ENCODE peak calls at places on chromosomes 16 and 17, in four cellular contexts. F, Y, C and I are unnamed samples.

GRCh38 chr16:67407176-67407787 is 9.0 kb downstream of the ZDHHC1 start:
- DNase-seq in F (no peak), Y (no peak), C (no peak), I (no peak)

GRCh38 chr17:77126519-77126918 is 14.2 kb upstream of the SEC14L1 start:
- DNase-seq in F (no peak), Y (no peak), C (no peak), I (no peak)

GRCh38 chr17:17352836-17353624 is 49.9 kb downstream of the NT5M start:
- DNase-seq in F (no peak), Y (peak; percentile 7), C (no peak), I (no peak)

GRCh38 chr17:78774956-78775571 is 7.0 kb downstream of the CYTH1 start:
- DNase-seq in F (no peak), Y (no peak), C (no peak), I (no peak)

GRCh38 chr17:37476431-37477130 is 13.1 kb upstream of the DUSP14 start:
- DNase-seq in F (no peak), Y (no peak), C (peak; percentile 23), I (no peak)

GRCh38 chr16:65071371-65072311 is 50.2 kb downstream of the CDH11 start:
- DNase-seq in F (peak; percentile 10), Y (peak; percentile 56), C (no peak), I (no peak)

GRCh38 chr16:69531988-69532387 is 33.8 kb upstream of the NFAT5 start:
- DNase-seq in F (no peak), Y (no peak), C (no peak), I (no peak)

GRCh38 chr16:72191551-72191950 is 19.6 kb upstream of the PMFBP1 start:
- DNase-seq in F (no peak), Y (no peak), C (no peak), I (no peak)

GRCh38 chr16:89898201-89898967 is 20.3 kb upstream of the MC1R start:
- DNase-seq in F (no peak), Y (no peak), C (no peak), I (no peak)

GRCh38 chr17:59633658-59634359 is 14.1 kb downstream of the CLTC start:
- DNase-seq in F (no peak), Y (no peak), C (no peak), I (no peak)

GRCh38 chr17:59634632-59635561 is 15.2 kb downstream of the CLTC start:
- DNase-seq in F (no peak), Y (no peak), C (no peak), I (no peak)

GRCh38 chr17:59632398-59632797 is 12.7 kb downstream of the CLTC start:
- DNase-seq in F (no peak), Y (no peak), C (no peak), I (no peak)

GRCh38 chr17:59627770-59628171 is 8.1 kb downstream of the CLTC start:
- DNase-seq in F (no peak), Y (no peak), C (no peak), I (no peak)

GRCh38 chr17:59631221-59631720 is 11.6 kb downstream of the CLTC start:
- DNase-seq in F (no peak), Y (no peak), C (no peak), I (no peak)
- H3K4me1 ChIP-seq in F (peaks cover 65% of the 10 kb centered on the region), Y (no peaks in the 10 kb centered on the region), C (peaks cover 49% of the 10 kb centered on the region), I (peaks cover 22% of the 10 kb centered on the region)

GRCh38 chr17:41263212-41263611 is 2.0 kb upstream of the KRTAP9-6 start:
- DNase-seq in F (no peak), Y (no peak), C (no peak), I (no peak)

GRCh38 chr17:41254861-41255260 is 323 bp upstream of the KRTAP9-9 start:
- DNase-seq in F (no peak), Y (no peak), C (no peak), I (no peak)

GRCh38 chr17:41258406-41258805 is 3.2 kb downstream of the KRTAP9-9 start:
- DNase-seq in F (no peak), Y (no peak), C (no peak), I (no peak)
- H3K4me3 ChIP-seq in F (no peak overlapping the region), Y (no peak overlapping the region), C (no peak overlapping the region), I (no peak overlapping the region)

DNA sequence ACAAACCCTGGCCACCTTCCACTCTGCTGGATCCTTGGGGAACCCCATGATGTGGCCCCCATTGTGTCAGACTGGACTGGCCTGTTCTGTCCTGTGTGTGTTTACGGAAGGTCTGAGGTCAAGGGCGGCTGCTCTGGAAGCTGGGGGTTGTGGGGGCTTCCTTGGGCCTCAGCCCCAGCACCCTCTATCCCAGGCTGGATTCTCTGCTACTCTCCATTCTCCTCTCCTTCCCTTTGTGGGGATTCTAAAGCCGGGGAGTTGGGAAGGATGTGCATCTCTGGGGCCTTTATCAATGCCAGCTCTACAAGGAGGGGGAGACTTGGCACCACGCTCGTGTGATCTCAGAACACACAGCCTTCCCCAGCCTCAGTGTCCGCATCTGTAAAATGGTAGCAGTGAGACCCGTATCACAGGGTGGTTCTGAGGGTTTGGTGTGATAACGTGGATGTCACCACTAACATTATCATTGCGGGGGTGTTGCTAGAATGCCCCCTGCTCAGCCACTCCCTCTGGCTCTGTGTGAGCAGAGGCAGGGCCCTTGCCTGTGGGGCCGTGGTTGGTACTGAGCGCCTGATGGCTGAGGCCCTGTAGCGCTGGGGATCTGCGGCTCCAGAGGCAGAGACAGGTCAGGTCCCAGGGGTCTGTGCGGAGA is 18.1 kb downstream of the ADGRG1 start:
- DNase-seq in F (no peak), Y (no peak), C (no peak), I (no peak)
- H3K27ac ChIP-seq in F (no peak overlapping the region), Y (peak overlapping the region; percentile 75), C (no peak overlapping the region), I (peak overlapping the region; percentile 86)

DNA sequence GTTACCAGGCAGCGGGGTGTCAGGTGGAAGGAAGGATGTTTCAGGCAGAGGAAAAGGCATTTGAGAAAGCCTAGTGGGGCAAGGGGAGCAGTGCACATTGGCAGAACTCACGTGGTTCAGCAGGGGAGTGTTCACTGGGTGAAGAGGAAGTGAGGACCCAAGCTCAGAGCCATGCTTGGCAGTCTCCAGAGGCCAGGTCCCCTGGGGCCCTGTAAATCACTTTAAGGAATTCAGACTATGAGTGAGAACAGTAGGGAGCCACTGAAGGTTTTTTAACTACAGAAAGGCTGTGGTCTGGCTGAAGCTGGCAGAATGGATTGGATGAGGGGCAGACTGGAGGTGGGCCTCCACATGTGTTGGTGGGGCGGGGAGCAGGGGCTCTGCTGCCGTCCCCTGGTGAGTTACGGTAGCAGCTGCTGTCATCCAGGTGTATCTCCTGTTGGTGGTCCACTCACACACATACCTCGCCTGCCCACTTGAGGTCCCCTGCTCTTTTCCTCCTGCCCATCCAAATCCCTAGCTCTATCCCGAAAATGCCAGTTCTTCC is 5.1 kb downstream of the CLEC16A start:
- DNase-seq in F (no peak), Y (no peak), C (no peak), I (no peak)
- H3K4me1 ChIP-seq in F (peaks cover 20% of the 10 kb centered on the region), Y (no peaks in the 10 kb centered on the region), C (peaks cover 29% of the 10 kb centered on the region), I (peaks cover 20% of the 10 kb centered on the region)

GRCh38 chr17:72113751-72114150 is 7.1 kb upstream of the SOX9 start:
- DNase-seq in F (no peak), Y (no peak), C (no peak), I (no peak)

GRCh38 chr17:72111374-72111773 is 9.4 kb upstream of the SOX9 start:
- DNase-seq in F (no peak), Y (no peak), C (no peak), I (no peak)

GRCh38 chr17:72107100-72107499 is 13.7 kb upstream of the SOX9 start:
- DNase-seq in F (no peak), Y (no peak), C (no peak), I (no peak)

GRCh38 chr17:72110953-72111339 is 9.9 kb upstream of the SOX9 start:
- DNase-seq in F (no peak), Y (no peak), C (no peak), I (no peak)

DNA sequence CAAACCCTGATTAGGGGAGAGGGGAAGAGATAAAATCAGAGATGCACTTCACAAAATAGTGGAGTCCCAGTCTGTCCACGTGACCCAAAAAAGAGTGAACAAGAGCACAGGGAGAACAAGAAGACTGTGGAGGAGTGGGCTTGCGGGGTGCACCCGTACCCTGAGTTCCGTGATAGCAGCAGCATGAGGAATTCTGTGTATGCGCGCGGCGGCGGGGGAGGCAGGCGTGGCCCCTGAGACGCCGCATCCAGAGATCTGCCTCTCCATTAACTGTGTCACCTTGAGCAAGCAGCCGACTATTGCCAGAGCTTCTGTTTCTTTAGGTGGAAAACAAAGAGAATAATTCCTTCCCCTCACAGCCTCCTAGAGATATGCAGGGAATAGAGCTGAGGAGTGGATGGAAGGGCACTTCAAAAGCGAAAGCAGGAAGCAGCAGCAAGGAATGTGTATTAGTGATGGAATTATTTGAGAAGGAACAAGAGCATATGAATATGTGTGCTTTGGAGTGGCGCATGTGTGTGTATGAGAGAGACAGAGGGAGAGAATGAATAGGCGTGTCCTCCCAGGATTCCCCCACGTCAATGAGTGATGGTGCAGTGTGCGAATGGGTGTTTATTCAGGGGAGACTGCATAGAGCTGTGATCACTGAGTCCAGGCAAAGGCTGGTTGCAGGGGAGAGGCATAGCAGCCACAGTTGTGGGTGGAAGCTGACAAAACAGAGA is 10.4 kb upstream of the SOX9 start:
- DNase-seq in F (no peak), Y (no peak), C (no peak), I (no peak)
- H3K4me3 ChIP-seq in F (peak overlapping the region; percentile 33), Y (no peak overlapping the region), C (no peak overlapping the region), I (no peak overlapping the region)

GRCh38 chr17:35773674-35774425 is 13.2 kb downstream of the C17orf50 start:
- DNase-seq in F (no peak), Y (no peak), C (no peak), I (no peak)

GRCh38 chr17:35775583-35775982 is 14.9 kb downstream of the C17orf50 start:
- DNase-seq in F (no peak), Y (no peak), C (no peak), I (no peak)

GRCh38 chr17:35774499-35774898 is 13.8 kb downstream of the C17orf50 start:
- DNase-seq in F (peak; percentile 50), Y (peak; percentile 63), C (no peak), I (peak; percentile 65)

GRCh38 chr17:35773129-35773528 is 12.4 kb downstream of the C17orf50 start:
- DNase-seq in F (no peak), Y (no peak), C (no peak), I (no peak)

GRCh38 chr17:35775039-35775438 is 14.4 kb downstream of the C17orf50 start:
- DNase-seq in F (no peak), Y (no peak), C (no peak), I (no peak)
- H3K27ac ChIP-seq in F (peak overlapping the region; percentile 94), Y (peak overlapping the region; percentile 67), C (no peak overlapping the region), I (no peak overlapping the region)

DNA sequence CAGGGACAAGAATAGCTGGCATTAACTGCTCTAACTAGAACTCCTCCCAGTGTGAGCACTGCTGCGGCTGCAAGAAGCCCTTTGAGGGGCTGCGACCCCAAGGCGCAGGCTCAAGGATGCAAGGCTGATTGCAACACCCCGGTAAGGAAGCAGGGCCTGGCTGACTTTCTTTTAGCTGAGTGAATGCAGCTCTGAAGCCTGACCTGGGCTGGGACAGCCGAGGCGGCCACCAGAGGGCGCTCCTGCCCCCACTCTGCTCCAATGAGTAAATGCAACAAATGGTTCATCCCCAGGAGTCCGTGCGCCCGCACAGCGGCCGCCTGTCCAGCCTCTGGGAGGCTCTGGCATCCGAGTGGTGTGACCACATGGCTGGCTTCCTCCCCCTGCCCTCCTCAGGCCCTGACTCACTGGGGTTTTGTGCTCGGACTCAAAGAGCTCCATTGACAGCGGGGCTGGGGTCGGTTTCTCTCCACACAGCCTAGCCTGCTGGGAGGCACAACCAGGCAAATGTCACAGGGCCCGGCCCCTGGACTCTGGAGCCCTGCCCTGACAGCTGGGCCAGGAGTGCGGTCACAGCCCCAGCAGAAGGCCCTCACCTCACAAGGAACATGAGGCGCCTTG is at the start of gene SMIM5:
- DNase-seq in F (peak; percentile 50), Y (peak; percentile 92), C (peak; percentile 74), I (peak; percentile 90)
- H3K4me1 ChIP-seq in F (peaks cover 10% of the 10 kb centered on the region), Y (no peaks in the 10 kb centered on the region), C (peaks cover 19% of the 10 kb centered on the region), I (peaks cover 14% of the 10 kb centered on the region)